ENCODE peak calls at places on chromosomes 12 and 14, in seven cellular contexts. One of them, this sample, is unnamed. For H3K4me1, the result is how much of the 10 kb centered on the place peaks cover.

GRCh38 chr12:67067453-67068203 is 201.5 kb upstream of the CAND1 start:
- DNase-seq in mesenchymal stem cell: no peak
- DNase-seq in H1: peak
- DNase-seq in IMR-90: no peak
- DNase-seq in H9: peak
- DNase-seq in trophoblast cell: no peak
- DNase-seq in neuronal stem cell: no peak
- DNase-seq in this sample: no peak

GRCh38 chr12:31353730-31354708 is 28.1 kb upstream of the SINHCAF start:
- DNase-seq in H9: no peak
- DNase-seq in IMR-90: no peak
- DNase-seq in mesenchymal stem cell: no peak
- DNase-seq in trophoblast cell: no peak
- DNase-seq in H1: no peak
- DNase-seq in neuronal stem cell: peak
- DNase-seq in this sample: no peak

GRCh38 chr14:51884086-51884927 is 23.9 kb downstream of the GNG2 start:
- DNase-seq in neuronal stem cell: no peak
- DNase-seq in mesenchymal stem cell: peak
- DNase-seq in trophoblast cell: no peak
- DNase-seq in IMR-90: peak
- DNase-seq in H1: no peak
- DNase-seq in H9: no peak
- DNase-seq in this sample: peak

GRCh38 chr14:69828372-69828771 is 31.3 kb upstream of the SLC10A1 start:
- DNase-seq in H1: no peak
- DNase-seq in IMR-90: no peak
- DNase-seq in neuronal stem cell: no peak
- DNase-seq in H9: no peak
- DNase-seq in trophoblast cell: no peak
- DNase-seq in mesenchymal stem cell: no peak
- DNase-seq in this sample: no peak

GRCh38 chr12:91877461-91878230 is 268.0 kb downstream of the BTG1 start:
- DNase-seq in neuronal stem cell: no peak
- DNase-seq in IMR-90: no peak
- DNase-seq in trophoblast cell: no peak
- DNase-seq in mesenchymal stem cell: no peak
- DNase-seq in H1: no peak
- DNase-seq in H9: no peak
- DNase-seq in this sample: no peak

GRCh38 chr12:7058850-7059249 is 1.7 kb upstream of the C1S start:
- DNase-seq in mesenchymal stem cell: no peak
- DNase-seq in neuronal stem cell: no peak
- DNase-seq in trophoblast cell: no peak
- DNase-seq in H1: no peak
- DNase-seq in IMR-90: no peak
- DNase-seq in H9: no peak
- DNase-seq in this sample: no peak

GRCh38 chr14:59540852-59541251 is 35.8 kb downstream of the CCDC175 start:
- DNase-seq in H9: no peak
- DNase-seq in neuronal stem cell: no peak
- DNase-seq in trophoblast cell: no peak
- DNase-seq in IMR-90: no peak
- DNase-seq in H1: no peak
- DNase-seq in mesenchymal stem cell: no peak
- DNase-seq in this sample: peak

GRCh38 chr12:120584343-120585149 is 3.3 kb upstream of the POP5 start:
- DNase-seq in trophoblast cell: no peak
- DNase-seq in neuronal stem cell: peak
- DNase-seq in H1: peak
- DNase-seq in IMR-90: no peak
- DNase-seq in mesenchymal stem cell: peak
- DNase-seq in H9: peak
- DNase-seq in this sample: peak

GRCh38 chr12:54569072-54569471 is 19.4 kb downstream of the PPP1R1A start:
- DNase-seq in IMR-90: no peak
- DNase-seq in H1: no peak
- DNase-seq in mesenchymal stem cell: no peak
- DNase-seq in H9: no peak
- DNase-seq in neuronal stem cell: no peak
- DNase-seq in trophoblast cell: no peak
- DNase-seq in this sample: no peak

GRCh38 chr12:50620975-50621360 is 116.2 kb downstream of the DIP2B start:
- DNase-seq in H9: no peak
- DNase-seq in mesenchymal stem cell: no peak
- DNase-seq in trophoblast cell: no peak
- DNase-seq in neuronal stem cell: no peak
- DNase-seq in H1: no peak
- DNase-seq in IMR-90: no peak
- DNase-seq in this sample: no peak

GRCh38 chr12:50619610-50619958 is 114.8 kb downstream of the DIP2B start:
- DNase-seq in H1: no peak
- DNase-seq in mesenchymal stem cell: no peak
- DNase-seq in IMR-90: no peak
- DNase-seq in neuronal stem cell: no peak
- DNase-seq in trophoblast cell: no peak
- DNase-seq in H9: no peak
- DNase-seq in this sample: no peak

GRCh38 chr12:50620050-50620974 is 115.5 kb downstream of the DIP2B start:
- DNase-seq in neuronal stem cell: peak
- DNase-seq in trophoblast cell: peak
- DNase-seq in mesenchymal stem cell: peak
- DNase-seq in IMR-90: peak
- DNase-seq in H9: no peak
- DNase-seq in H1: no peak
- DNase-seq in this sample: peak

GRCh38 chr12:50618864-50619609 is 114.3 kb downstream of the DIP2B start:
- DNase-seq in mesenchymal stem cell: peak
- DNase-seq in H1: no peak
- DNase-seq in IMR-90: peak
- DNase-seq in H9: no peak
- DNase-seq in neuronal stem cell: no peak
- DNase-seq in trophoblast cell: peak
- DNase-seq in this sample: peak

GRCh38 chr12:50621435-50622304 is 116.9 kb downstream of the DIP2B start:
- DNase-seq in trophoblast cell: no peak
- DNase-seq in H9: no peak
- DNase-seq in IMR-90: no peak
- DNase-seq in mesenchymal stem cell: no peak
- DNase-seq in H1: no peak
- DNase-seq in neuronal stem cell: peak
- DNase-seq in this sample: peak
- H2AK5ac ChIP-seq in trophoblast cell: peak
- H2AK5ac ChIP-seq in H9: no peak
- H2AK5ac ChIP-seq in IMR-90: peak
- H2AK5ac ChIP-seq in mesenchymal stem cell: peak
- H2AK5ac ChIP-seq in H1: peak
- H2AK5ac ChIP-seq in neuronal stem cell: no peak
- H2AK5ac ChIP-seq in this sample: no peak

GRCh38 chr12:11884661-11885060 is 186.1 kb upstream of the BCL2L14 start:
- DNase-seq in neuronal stem cell: no peak
- DNase-seq in H9: no peak
- DNase-seq in mesenchymal stem cell: peak
- DNase-seq in IMR-90: peak
- DNase-seq in H1: no peak
- DNase-seq in trophoblast cell: peak
- DNase-seq in this sample: no peak

GRCh38 chr12:11888029-11888428 is 182.7 kb upstream of the BCL2L14 start:
- DNase-seq in mesenchymal stem cell: no peak
- DNase-seq in H9: no peak
- DNase-seq in neuronal stem cell: no peak
- DNase-seq in H1: no peak
- DNase-seq in trophoblast cell: no peak
- DNase-seq in IMR-90: no peak
- DNase-seq in this sample: no peak

GRCh38 chr12:11885261-11886038 is 185.3 kb upstream of the BCL2L14 start:
- DNase-seq in mesenchymal stem cell: peak
- DNase-seq in H1: no peak
- DNase-seq in IMR-90: peak
- DNase-seq in neuronal stem cell: no peak
- DNase-seq in trophoblast cell: peak
- DNase-seq in H9: no peak
- DNase-seq in this sample: peak

GRCh38 chr12:11882301-11883019 is 188.3 kb upstream of the BCL2L14 start:
- DNase-seq in IMR-90: no peak
- DNase-seq in mesenchymal stem cell: no peak
- DNase-seq in trophoblast cell: no peak
- DNase-seq in neuronal stem cell: no peak
- DNase-seq in H1: no peak
- DNase-seq in H9: no peak
- DNase-seq in this sample: no peak

GRCh38 chr12:11886339-11886738 is 184.4 kb upstream of the BCL2L14 start:
- DNase-seq in trophoblast cell: no peak
- DNase-seq in IMR-90: no peak
- DNase-seq in mesenchymal stem cell: no peak
- DNase-seq in H1: no peak
- DNase-seq in H9: no peak
- DNase-seq in neuronal stem cell: no peak
- DNase-seq in this sample: no peak
- H3K4me2 ChIP-seq in trophoblast cell: no peak
- H3K4me2 ChIP-seq in IMR-90: no peak
- H3K4me2 ChIP-seq in mesenchymal stem cell: no peak
- H3K4me2 ChIP-seq in H1: no peak
- H3K4me2 ChIP-seq in H9: no peak
- H3K4me2 ChIP-seq in neuronal stem cell: no peak
- H3K4me2 ChIP-seq in this sample: no peak

GRCh38 chr12:48028541-48029400 is 24.5 kb upstream of the COL2A1 start:
- DNase-seq in H1: no peak
- DNase-seq in trophoblast cell: peak
- DNase-seq in mesenchymal stem cell: no peak
- DNase-seq in H9: no peak
- DNase-seq in neuronal stem cell: no peak
- DNase-seq in IMR-90: no peak
- DNase-seq in this sample: no peak

GRCh38 chr12:48025281-48025680 is 21.0 kb upstream of the COL2A1 start:
- DNase-seq in trophoblast cell: no peak
- DNase-seq in H1: no peak
- DNase-seq in neuronal stem cell: no peak
- DNase-seq in mesenchymal stem cell: no peak
- DNase-seq in IMR-90: no peak
- DNase-seq in H9: no peak
- DNase-seq in this sample: no peak

GRCh38 chr12:48029401-48029770 is 25.1 kb upstream of the COL2A1 start:
- DNase-seq in trophoblast cell: no peak
- DNase-seq in IMR-90: no peak
- DNase-seq in neuronal stem cell: no peak
- DNase-seq in mesenchymal stem cell: no peak
- DNase-seq in H9: no peak
- DNase-seq in H1: no peak
- DNase-seq in this sample: no peak

GRCh38 chr12:48026081-48026827 is 22.0 kb upstream of the COL2A1 start:
- DNase-seq in trophoblast cell: no peak
- DNase-seq in mesenchymal stem cell: no peak
- DNase-seq in H9: no peak
- DNase-seq in H1: no peak
- DNase-seq in neuronal stem cell: no peak
- DNase-seq in IMR-90: no peak
- DNase-seq in this sample: no peak

DNA sequence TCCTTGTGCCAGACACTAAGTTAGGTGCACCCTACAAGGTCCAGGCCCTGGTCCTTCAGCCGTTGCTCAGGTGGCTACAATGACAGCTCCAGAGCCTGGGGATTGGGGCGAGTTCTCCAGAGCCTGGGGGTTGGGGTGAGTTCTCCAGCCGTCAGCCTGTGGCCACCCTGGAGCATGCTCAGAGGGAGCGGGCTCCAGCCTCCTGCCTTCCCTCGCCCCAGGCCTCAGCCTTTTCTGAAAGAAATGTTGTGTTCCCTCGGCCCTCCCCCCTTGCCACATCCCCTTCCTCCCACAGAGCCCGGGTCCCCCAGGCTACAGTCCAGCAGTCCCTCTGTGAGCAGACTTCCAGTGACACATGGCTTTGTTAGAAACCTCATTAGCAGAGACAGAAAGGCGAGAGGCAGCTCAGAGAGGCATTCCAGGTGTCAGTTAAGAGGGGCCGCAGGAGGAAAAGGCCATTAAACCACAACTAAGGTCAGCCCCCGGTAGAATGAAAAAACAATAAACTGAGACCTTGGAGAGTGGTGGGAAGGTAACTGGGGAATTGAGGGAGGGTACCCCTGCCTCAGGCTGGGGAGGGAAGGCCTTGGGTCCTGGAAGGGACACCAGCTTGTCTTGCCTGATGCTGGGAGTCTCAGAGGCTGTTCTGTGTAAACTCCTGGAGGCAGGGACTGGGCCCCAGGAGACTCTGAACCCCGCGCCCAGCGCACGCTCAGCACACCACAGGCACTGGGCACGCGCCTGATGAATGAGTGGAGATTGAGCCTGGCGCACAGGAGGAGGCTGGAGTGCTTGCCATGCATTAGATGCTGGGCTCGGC is 23.1 kb upstream of the COL2A1 start:
- DNase-seq in H9: no peak
- DNase-seq in mesenchymal stem cell: no peak
- DNase-seq in IMR-90: no peak
- DNase-seq in neuronal stem cell: peak
- DNase-seq in H1: peak
- DNase-seq in trophoblast cell: no peak
- DNase-seq in this sample: peak
- H3K4me1 ChIP-seq in H9: under half
- H3K4me1 ChIP-seq in mesenchymal stem cell: under half
- H3K4me1 ChIP-seq in IMR-90: under half
- H3K4me1 ChIP-seq in neuronal stem cell: half or more
- H3K4me1 ChIP-seq in H1: under half
- H3K4me1 ChIP-seq in trophoblast cell: under half
- H3K4me1 ChIP-seq in this sample: under half

GRCh38 chr12:52321433-52321832 is 235 bp upstream of the KRT83 start:
- DNase-seq in mesenchymal stem cell: no peak
- DNase-seq in H1: no peak
- DNase-seq in H9: no peak
- DNase-seq in trophoblast cell: no peak
- DNase-seq in neuronal stem cell: no peak
- DNase-seq in IMR-90: no peak
- DNase-seq in this sample: no peak

GRCh38 chr12:52317443-52318052 is 3.6 kb downstream of the KRT83 start:
- DNase-seq in trophoblast cell: no peak
- DNase-seq in H9: no peak
- DNase-seq in IMR-90: no peak
- DNase-seq in H1: no peak
- DNase-seq in mesenchymal stem cell: no peak
- DNase-seq in neuronal stem cell: no peak
- DNase-seq in this sample: no peak

GRCh38 chr12:52320784-52321400 is at the start of gene KRT83:
- DNase-seq in H1: no peak
- DNase-seq in neuronal stem cell: no peak
- DNase-seq in IMR-90: no peak
- DNase-seq in trophoblast cell: no peak
- DNase-seq in mesenchymal stem cell: no peak
- DNase-seq in H9: no peak
- DNase-seq in this sample: no peak

GRCh38 chr12:52318241-52318990 is 2.8 kb downstream of the KRT83 start:
- DNase-seq in neuronal stem cell: no peak
- DNase-seq in H1: no peak
- DNase-seq in H9: no peak
- DNase-seq in IMR-90: no peak
- DNase-seq in trophoblast cell: no peak
- DNase-seq in mesenchymal stem cell: no peak
- DNase-seq in this sample: no peak

DNA sequence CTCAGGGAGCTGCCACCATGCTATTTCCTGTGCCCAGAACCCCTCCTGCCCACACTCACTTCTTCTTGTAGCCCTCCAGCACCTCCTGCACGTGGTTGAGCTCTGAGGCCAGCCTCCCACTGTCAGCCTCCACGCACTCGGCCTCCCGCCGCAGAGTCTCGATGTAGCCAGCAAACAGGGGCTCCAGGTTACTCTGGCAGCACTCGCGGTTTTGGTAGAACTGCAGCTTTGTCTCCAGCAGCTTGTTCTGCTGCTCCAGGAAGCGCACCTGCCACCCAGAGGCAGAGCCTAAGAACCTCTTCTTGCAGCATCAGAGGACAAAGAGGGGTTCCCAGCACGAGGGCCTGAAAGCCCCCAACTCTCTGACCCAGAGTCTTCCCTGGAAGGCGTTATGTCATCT is 2.1 kb downstream of the KRT83 start:
- DNase-seq in mesenchymal stem cell: no peak
- DNase-seq in neuronal stem cell: no peak
- DNase-seq in H9: peak
- DNase-seq in H1: no peak
- DNase-seq in IMR-90: no peak
- DNase-seq in trophoblast cell: no peak
- DNase-seq in this sample: peak
- H2AK5ac ChIP-seq in mesenchymal stem cell: no peak
- H2AK5ac ChIP-seq in neuronal stem cell: no peak
- H2AK5ac ChIP-seq in H9: no peak
- H2AK5ac ChIP-seq in H1: no peak
- H2AK5ac ChIP-seq in IMR-90: no peak
- H2AK5ac ChIP-seq in trophoblast cell: no peak
- H2AK5ac ChIP-seq in this sample: no peak